ENCODE peak calls at places on chromosomes 1 and 21, in eight cellular contexts. V, Y, Q, R, B, J, W and L are unnamed samples.

GRCh38 chr1:178382372-178382771 is 114.4 kb downstream of the CLEC20A start:
- DNase-seq in R (no peak), W (no peak), B (no peak), V (no peak), Q (no peak), J (no peak), Y (no peak), L (no peak)

GRCh38 chr1:107966550-107966949 is 1.6 kb upstream of the VAV3 start:
- DNase-seq in V (no peak), R (no peak), J (no peak), Q (no peak), Y (no peak), B (no peak), W (no peak), L (no peak)

GRCh38 chr1:54069792-54070548 is 16.6 kb downstream of the TCEANC2 start:
- DNase-seq in W (peak; percentile 45), B (peak; percentile 74), Y (peak; percentile 57), V (peak; percentile 66), Q (peak; percentile 67), J (peak; percentile 43), R (peak; percentile 30), L (peak; percentile 78)

GRCh38 chr21:30491963-30492428 is at the start of gene KRTAP19-3:
- DNase-seq in W (no peak), V (no peak), B (no peak), J (no peak), Y (no peak), Q (no peak), R (no peak), L (no peak)

GRCh38 chr1:19922015-19922688 is 1.3 kb downstream of the PLA2G2E start:
- DNase-seq in Y (peak; percentile 26), R (no peak), W (no peak), J (no peak), Q (no peak), B (no peak), V (no peak), L (no peak)

GRCh38 chr1:15282810-15283474 is 35.9 kb downstream of the FHAD1 start:
- DNase-seq in R (no peak), Y (peak; percentile 46), J (no peak), B (no peak), W (peak; percentile 25), Q (no peak), V (no peak), L (no peak)

GRCh38 chr1:169138866-169139670 is 32.6 kb downstream of the ATP1B1 start:
- DNase-seq in V (no peak), J (no peak), B (no peak), R (no peak), W (no peak), Y (no peak), Q (no peak), L (no peak)

GRCh38 chr1:163307479-163308171 is 14.1 kb upstream of the NUF2 start:
- DNase-seq in Q (peak; percentile 88), B (peak; percentile 71), R (no peak), J (no peak), Y (no peak), W (no peak), V (no peak), L (no peak)

GRCh38 chr1:162996261-162996660 is 72.9 kb upstream of the RGS4 start:
- DNase-seq in W (no peak), Y (no peak), V (no peak), J (no peak), R (no peak), Q (peak; percentile 56), B (peak; percentile 28), L (no peak)

GRCh38 chr1:97190326-97190725 is 468.7 kb downstream of the PTBP2 start:
- DNase-seq in V (no peak), J (no peak), Y (peak; percentile 12), R (no peak), W (no peak), B (peak; percentile 42), Q (peak; percentile 76), L (no peak)

GRCh38 chr1:95086949-95087533 is 14.3 kb upstream of the ALG14 start:
- DNase-seq in B (peak; percentile 94), Y (peak; percentile 94), Q (peak; percentile 92), R (no peak), J (no peak), W (peak; percentile 88), V (peak; percentile 71), L (no peak)

GRCh38 chr1:5370321-5370720 is 621.9 kb downstream of the NPHP4 start:
- DNase-seq in J (no peak), B (no peak), Y (no peak), W (no peak), V (no peak), R (no peak), Q (no peak), L (no peak)

GRCh38 chr1:59151860-59152259 is 145.0 kb upstream of the FGGY start:
- DNase-seq in B (no peak), V (no peak), R (no peak), Q (peak; percentile 40), W (no peak), J (no peak), Y (no peak), L (no peak)

GRCh38 chr1:230144010-230144614 is 77.1 kb downstream of the GALNT2 start:
- DNase-seq in R (no peak), Y (no peak), V (peak; percentile 37), J (no peak), Q (no peak), B (no peak), W (no peak), L (no peak)

GRCh38 chr1:227777646-227778045 is 37.8 kb upstream of the PRSS38 start:
- DNase-seq in Q (no peak), B (no peak), W (no peak), J (no peak), R (no peak), Y (no peak), V (no peak), L (no peak)

GRCh38 chr1:143735764-143736461 is 235.9 kb downstream of the FAM72C start:
- DNase-seq in R (no peak), J (no peak), V (no peak), Q (no peak), W (peak; percentile 90), B (no peak), Y (peak; percentile 79), L (no peak)

DNA sequence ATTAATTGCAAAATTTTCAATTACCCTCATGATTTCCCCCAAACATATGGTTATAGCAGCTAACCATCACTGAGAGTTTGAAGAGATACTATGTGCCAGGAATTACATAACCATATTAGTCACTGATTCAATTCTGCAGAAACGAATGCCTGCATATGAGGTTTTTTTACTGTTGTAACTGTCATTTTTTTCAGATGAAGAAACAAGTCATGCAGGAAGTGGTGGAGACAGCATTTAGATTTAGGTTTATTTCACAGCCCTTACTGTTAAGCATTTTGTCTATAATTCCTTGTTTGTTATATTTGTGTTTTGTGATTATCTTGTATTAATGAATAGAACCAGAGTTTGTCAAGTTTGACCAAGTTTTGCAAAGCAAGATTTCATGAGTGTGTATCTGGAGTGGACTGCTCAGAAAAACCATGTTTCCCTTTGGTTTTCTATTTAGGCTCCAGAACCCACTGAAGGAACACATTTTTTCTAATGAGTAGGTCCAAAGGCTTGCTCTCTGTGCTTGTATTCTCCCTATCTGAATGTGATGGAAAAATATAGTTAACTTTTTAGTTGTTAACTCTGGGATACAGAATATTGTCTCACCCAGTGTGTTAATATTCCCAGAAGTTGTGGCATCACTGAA is 308.5 kb upstream of the ADAMTS5 start:
- DNase-seq in Q (peak; percentile 88), B (peak; percentile 83), J (no peak), R (no peak), Y (no peak), W (no peak), V (peak; percentile 7), L (no peak)
- H3K4me2 ChIP-seq in Q (peak overlapping the region; percentile 20), B (peak overlapping the region; percentile 29), J (no peak overlapping the region), R (no peak overlapping the region), Y (no peak overlapping the region), W (no peak overlapping the region), V (no peak overlapping the region), L (no peak overlapping the region)

DNA sequence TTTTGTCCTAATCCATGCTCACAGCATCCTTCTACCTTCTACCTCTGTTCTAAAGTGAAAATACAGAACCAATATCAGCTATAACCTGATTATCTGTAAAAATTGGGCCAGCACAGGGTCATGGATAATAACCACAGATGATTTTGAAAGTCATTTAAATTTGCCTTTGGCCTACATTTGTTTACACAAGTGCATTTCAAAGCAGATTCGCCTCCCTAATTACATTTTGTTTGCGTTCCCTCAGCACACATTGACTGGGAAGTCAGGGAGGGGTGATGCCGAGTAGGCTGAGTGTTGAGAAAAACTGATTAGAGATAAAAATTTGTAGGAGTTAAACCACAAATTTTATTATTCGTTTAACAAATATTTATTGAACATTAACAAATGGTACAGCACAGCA is 19.2 kb upstream of the RGS8 start:
- DNase-seq in J (no peak), V (no peak), B (no peak), R (no peak), Y (no peak), Q (no peak), W (no peak), L (no peak)
- H3K4me3 ChIP-seq in J (no peak overlapping the region), V (no peak overlapping the region), B (no peak overlapping the region), R (no peak overlapping the region), Y (no peak overlapping the region), Q (no peak overlapping the region), W (no peak overlapping the region), L (no peak overlapping the region)

DNA sequence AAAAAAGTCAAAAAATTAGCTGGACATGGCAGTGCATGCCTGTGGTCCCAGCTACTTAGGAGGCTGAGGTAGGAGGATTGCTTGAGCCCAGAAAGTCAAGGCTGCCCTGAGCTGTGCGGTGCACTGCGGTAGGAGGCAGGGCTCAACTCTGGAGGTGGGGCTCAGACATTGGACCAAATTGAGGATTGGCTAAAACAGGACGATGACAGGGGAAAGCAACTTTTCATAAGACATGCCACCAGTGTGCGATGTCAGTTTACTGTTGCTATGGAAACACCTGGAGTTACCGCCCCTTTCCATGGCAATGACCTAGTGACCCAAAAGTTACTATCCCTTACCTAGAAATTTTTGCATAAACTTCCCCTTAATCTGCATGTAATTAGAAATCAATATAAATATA is 85.3 kb downstream of the DISP3 start:
- DNase-seq in Q (no peak), J (peak; percentile 23), W (no peak), V (no peak), R (no peak), Y (peak; percentile 73), B (no peak), L (peak; percentile 93)
- H3K4me1 ChIP-seq in Q (no peaks in the 10 kb centered on the region), J (no peaks in the 10 kb centered on the region), W (no peaks in the 10 kb centered on the region), V (no peaks in the 10 kb centered on the region), R (peaks cover 24% of the 10 kb centered on the region), Y (peaks cover 23% of the 10 kb centered on the region), B (no peaks in the 10 kb centered on the region), L (peaks cover 59% of the 10 kb centered on the region)

GRCh38 chr1:26785611-26786436 is 1.9 kb upstream of the PIGV start:
- DNase-seq in Q (peak; percentile 48), J (no peak), W (no peak), R (peak; percentile 18), V (no peak), B (peak; percentile 53), Y (peak; percentile 35), L (peak; percentile 63)

GRCh38 chr1:26788515-26788785 is 700 bp downstream of the PIGV start:
- DNase-seq in R (no peak), J (no peak), Y (no peak), V (no peak), W (no peak), B (no peak), Q (no peak), L (no peak)

GRCh38 chr1:26787706-26788514 is at the start of gene PIGV:
- DNase-seq in J (peak; percentile 55), Y (peak; percentile 93), R (peak; percentile 95), V (peak; percentile 94), B (peak; percentile 79), W (peak; percentile 78), Q (peak; percentile 75), L (peak; percentile 95)

GRCh38 chr1:26787381-26787705 is 407 bp upstream of the PIGV start:
- DNase-seq in Y (no peak), R (peak; percentile 87), W (no peak), V (no peak), J (no peak), Q (peak; percentile 53), B (no peak), L (no peak)

GRCh38 chr1:26786437-26787380 is 1.0 kb upstream of the PIGV start:
- DNase-seq in V (peak; percentile 76), Y (peak; percentile 89), J (no peak), Q (peak; percentile 86), B (peak; percentile 86), W (no peak), R (peak; percentile 72), L (peak; percentile 81)
- H3K4me2 ChIP-seq in V (peak overlapping the region; percentile 93), Y (peak overlapping the region; percentile 84), J (peak overlapping the region; percentile 99), Q (peak overlapping the region; percentile 86), B (peak overlapping the region; percentile 94), W (peak overlapping the region; percentile 94), R (peak overlapping the region; percentile 87), L (peak overlapping the region; percentile 82)